ENCODE peak calls at places on chromosome 4, in ten cellular contexts. E is stimulated activated CD4-positive, alpha-beta T cell treated with anti-CD3 and anti-CD28 coated beads, Interleukin-4, amount 100 ng/mL, for 1 hour; P is mammary epithelial cell; V is naive thymus-derived CD8-positive, alpha-beta T cell; C is left colon; B is central memory CD8-positive, alpha-beta T cell; T is RPMI8226; K is MG63; H is effector memory CD8-positive, alpha-beta T cell; R is occipital lobe. S is an unnamed sample.

GRCh38 chr4:89055157-89056080 is 1.6 kb downstream of the FAM13A start:
- DNase-seq in E (no peak), P (peak; percentile 6), V (no peak), C (no peak), B (no peak), T (no peak), K (no peak), H (no peak), R (no peak), S (no peak)

GRCh38 chr4:3689006-3689405 is 77.2 kb upstream of the ADRA2C start:
- DNase-seq in E (no peak), P (no peak), V (no peak), C (no peak), B (no peak), T (no peak), K (no peak), H (no peak), R (no peak), S (no peak)

GRCh38 chr4:25783943-25784342 is 78.8 kb downstream of the SEL1L3 start:
- DNase-seq in E (no peak), P (no peak), V (no peak), C (no peak), B (no peak), T (no peak), K (no peak), H (no peak), R (peak; percentile 5), S (no peak)

GRCh38 chr4:98626350-98626749 is 32.1 kb downstream of the TSPAN5 start:
- DNase-seq in E (no peak), P (peak; percentile 93), V (no peak), C (no peak), B (no peak), T (no peak), K (peak; percentile 89), H (no peak), R (no peak), S (no peak)

GRCh38 chr4:159042097-159042605 is 60.7 kb upstream of the RAPGEF2 start:
- DNase-seq in E (no peak), P (no peak), V (no peak), C (no peak), B (no peak), T (peak; percentile 21), K (no peak), H (no peak), R (no peak), S (no peak)

GRCh38 chr4:152166567-152166966 is 369.3 kb downstream of the FBXW7 start:
- DNase-seq in E (no peak), P (no peak), V (no peak), C (no peak), B (no peak), T (no peak), K (no peak), H (no peak), R (no peak), S (no peak)

GRCh38 chr4:133147922-133148689 is 988 bp upstream of the PCDH10 start:
- DNase-seq in E (no peak), P (no peak), V (no peak), C (no peak), B (no peak), T (no peak), K (no peak), H (no peak), R (peak; percentile 66), S (no peak)

GRCh38 chr4:40550900-40551546 is 78.6 kb downstream of the RBM47 start:
- DNase-seq in E (no peak), P (peak; percentile 78), V (peak; percentile 70), C (no peak), B (no peak), T (peak; percentile 57), K (no peak), H (no peak), R (no peak), S (peak; percentile 38)

GRCh38 chr4:73883306-73883705 is 14.1 kb downstream of the CXCL1 start:
- DNase-seq in E (no peak), P (peak; percentile 66), V (no peak), C (no peak), B (no peak), T (peak; percentile 6), K (peak; percentile 80), H (no peak), R (no peak), S (no peak)

GRCh38 chr4:151792995-151793394 is 32.2 kb upstream of the GATB start:
- DNase-seq in E (no peak), P (no peak), V (no peak), C (no peak), B (no peak), T (no peak), K (no peak), H (no peak), R (no peak), S (no peak)

GRCh38 chr4:186329372-186329771 is 63.4 kb downstream of the F11 start:
- DNase-seq in E (no peak), P (no peak), V (no peak), C (no peak), B (no peak), T (no peak), K (no peak), H (no peak), R (no peak), S (no peak)

GRCh38 chr4:114924311-114924710 is 189.1 kb downstream of the NDST4 start:
- DNase-seq in E (no peak), P (no peak), V (no peak), C (no peak), B (no peak), T (no peak), K (no peak), H (no peak), R (no peak), S (no peak)

GRCh38 chr4:113278324-113278934 is 229.0 kb downstream of the ANK2 start:
- DNase-seq in E (peak; percentile 50), P (peak; percentile 55), V (peak; percentile 33), C (peak; percentile 38), B (no peak), T (peak; percentile 38), K (peak; percentile 38), H (peak; percentile 13), R (peak; percentile 4), S (peak; percentile 15)

GRCh38 chr4:181662383-181662782 is 580.8 kb upstream of the TENM3 start:
- DNase-seq in E (no peak), P (peak; percentile 20), V (no peak), C (no peak), B (no peak), T (no peak), K (peak; percentile 45), H (no peak), R (no peak), S (no peak)

GRCh38 chr4:47913328-47913727 is 1.1 kb downstream of the NFXL1 start:
- DNase-seq in E (no peak), P (peak; percentile 51), V (peak; percentile 4), C (no peak), B (no peak), T (no peak), K (no peak), H (peak; percentile 3), R (no peak), S (no peak)

GRCh38 chr4:76955187-76955586 is 5.6 kb downstream of the SEPTIN11 start:
- DNase-seq in E (no peak), P (no peak), V (no peak), C (no peak), B (no peak), T (no peak), K (no peak), H (no peak), R (peak; percentile 21), S (no peak)

GRCh38 chr4:76987153-76987562 is 37.6 kb downstream of the SEPTIN11 start:
- DNase-seq in E (no peak), P (no peak), V (no peak), C (no peak), B (no peak), T (no peak), K (peak; percentile 70), H (no peak), R (no peak), S (no peak)

GRCh38 chr4:42501624-42502401 is 104.5 kb downstream of the SHISA3 start:
- DNase-seq in E (no peak), P (no peak), V (no peak), C (no peak), B (no peak), T (no peak), K (no peak), H (no peak), R (no peak), S (no peak)

GRCh38 chr4:153976954-153977353 is 188.1 kb upstream of the SFRP2 start:
- DNase-seq in E (no peak), P (no peak), V (no peak), C (no peak), B (no peak), T (no peak), K (no peak), H (no peak), R (no peak), S (no peak)

GRCh38 chr4:176090115-176090514 is 24.5 kb downstream of the WDR17 start:
- DNase-seq in E (no peak), P (no peak), V (no peak), C (no peak), B (no peak), T (no peak), K (no peak), H (no peak), R (no peak), S (peak; percentile 29)

GRCh38 chr4:186651624-186652023 is 72.0 kb downstream of the FAT1 start:
- DNase-seq in E (no peak), P (no peak), V (no peak), C (no peak), B (no peak), T (no peak), K (no peak), H (no peak), R (peak; percentile 62), S (no peak)

GRCh38 chr4:65668201-65669007 is 1.9 kb downstream of the EPHA5 start:
- DNase-seq in E (no peak), P (no peak), V (no peak), C (no peak), B (no peak), T (no peak), K (peak; percentile 63), H (no peak), R (peak; percentile 55), S (no peak)

GRCh38 chr4:1635452-1635851 is 48.7 kb downstream of the FAM53A start:
- DNase-seq in E (no peak), P (no peak), V (no peak), C (no peak), B (no peak), T (no peak), K (no peak), H (no peak), R (no peak), S (no peak)

GRCh38 chr4:6183740-6184139 is 16.6 kb downstream of the JAKMIP1 start:
- DNase-seq in E (no peak), P (no peak), V (no peak), C (no peak), B (no peak), T (no peak), K (no peak), H (no peak), R (no peak), S (no peak)

GRCh38 chr4:19492611-19493010 is 759.1 kb upstream of the SLIT2 start:
- DNase-seq in E (no peak), P (no peak), V (no peak), C (no peak), B (no peak), T (no peak), K (no peak), H (no peak), R (no peak), S (no peak)

GRCh38 chr4:180994722-180995121 is 1248.5 kb upstream of the TENM3 start:
- DNase-seq in E (no peak), P (no peak), V (no peak), C (no peak), B (no peak), T (peak; percentile 61), K (no peak), H (no peak), R (no peak), S (no peak)

S was measured in naive B cell.